ENCODE peak calls at places on chromosome 12, in four cellular contexts. H, D, W and Q are unnamed samples.

GRCh38 chr12:5433081-5433839 is 1.4 kb downstream of the NTF3 start:
- DNase-seq in H (peak; percentile 54), D (no peak), W (no peak), Q (no peak)

GRCh38 chr12:128079476-128079875 is 187.5 kb upstream of the TMEM132C start:
- DNase-seq in H (no peak), D (no peak), W (no peak), Q (no peak)

GRCh38 chr12:78209851-78210493 is 379.3 kb downstream of the NAV3 start:
- DNase-seq in H (no peak), D (no peak), W (no peak), Q (peak; percentile 33)

GRCh38 chr12:47881826-47882427 is 22.9 kb downstream of the VDR start:
- DNase-seq in H (peak; percentile 66), D (no peak), W (no peak), Q (no peak)

GRCh38 chr12:104709692-104710435 is 248.2 kb downstream of the SLC41A2 start:
- DNase-seq in H (no peak), D (no peak), W (no peak), Q (no peak)

GRCh38 chr12:56188786-56189335 is 422 bp downstream of the SMARCC2 start:
- DNase-seq in H (no peak), D (no peak), W (no peak), Q (no peak)

GRCh38 chr12:53561590-53561953 is 54.3 kb upstream of the NPFF start:
- DNase-seq in H (peak; percentile 71), D (no peak), W (no peak), Q (no peak)

GRCh38 chr12:76637807-76638206 is 78.2 kb upstream of the OSBPL8 start:
- DNase-seq in H (no peak), D (no peak), W (no peak), Q (no peak)

GRCh38 chr12:105547786-105548185 is 217.3 kb downstream of the C12orf75 start:
- DNase-seq in H (no peak), D (no peak), W (no peak), Q (no peak)

GRCh38 chr12:119069029-119069731 is 87.8 kb downstream of the SRRM4 start:
- DNase-seq in H (no peak), D (no peak), W (no peak), Q (no peak)

GRCh38 chr12:26786491-26787124 is 46.4 kb downstream of the ITPR2 start:
- DNase-seq in H (no peak), D (no peak), W (no peak), Q (no peak)

GRCh38 chr12:48197549-48197966 is 5.5 kb downstream of the OR10AD1 start:
- DNase-seq in H (peak; percentile 26), D (no peak), W (no peak), Q (no peak)

GRCh38 chr12:40745386-40745785 is 53.1 kb downstream of the CNTN1 start:
- DNase-seq in H (no peak), D (no peak), W (no peak), Q (no peak)

GRCh38 chr12:9327307-9327706 is 119.1 kb upstream of the PZP start:
- DNase-seq in H (no peak), D (no peak), W (no peak), Q (no peak)

GRCh38 chr12:116043673-116044072 is 233.8 kb downstream of the MED13L start:
- DNase-seq in H (no peak), D (no peak), W (no peak), Q (no peak)

GRCh38 chr12:5088586-5089264 is 45.0 kb downstream of the KCNA5 start:
- DNase-seq in H (peak; percentile 99), D (no peak), W (no peak), Q (no peak)

GRCh38 chr12:58521796-58522195 is 398.5 kb downstream of the LRIG3 start:
- DNase-seq in H (no peak), D (no peak), W (no peak), Q (no peak)

GRCh38 chr12:65334534-65334933 is 56.1 kb downstream of the MSRB3 start:
- DNase-seq in H (peak; percentile 24), D (no peak), W (no peak), Q (no peak)

GRCh38 chr12:67539946-67540345 is 108.6 kb upstream of the DYRK2 start:
- DNase-seq in H (peak; percentile 33), D (no peak), W (no peak), Q (no peak)